ENCODE peak calls at places on chromosomes 5 and 9, in five cellular contexts. V, A, S, N and I are unnamed samples.

GRCh38 chr9:21670374-21670773 is 132.1 kb upstream of the MTAP start:
- DNase-seq in V (no peak), A (no peak), S (no peak), N (no peak), I (no peak)

GRCh38 chr5:170273968-170274710 is 23.4 kb downstream of the LCP2 start:
- DNase-seq in V (no peak), A (no peak), S (no peak), N (peak), I (no peak)

GRCh38 chr9:131334568-131335105 is 45.1 kb downstream of the PLPP7 start:
- DNase-seq in V (no peak), A (no peak), S (no peak), N (no peak), I (no peak)

GRCh38 chr5:20353481-20353880 is 365.5 kb upstream of the CDH18 start:
- DNase-seq in V (no peak), A (no peak), S (no peak), N (no peak), I (no peak)

GRCh38 chr5:73690015-73690414 is 64.0 kb downstream of the ARHGEF28 start:
- DNase-seq in V (no peak), A (no peak), S (no peak), N (no peak), I (no peak)

GRCh38 chr9:126784401-126784800 is 20.4 kb upstream of the ZBTB43 start:
- DNase-seq in V (no peak), A (no peak), S (no peak), N (no peak), I (no peak)

GRCh38 chr9:137665226-137665625 is 46.4 kb downstream of the EHMT1 start:
- DNase-seq in V (no peak), A (no peak), S (no peak), N (no peak), I (no peak)

GRCh38 chr5:151699071-151699901 is 12.6 kb upstream of the SPARC start:
- DNase-seq in V (no peak), A (peak), S (no peak), N (no peak), I (no peak)

GRCh38 chr5:68177676-68178075 is 37.9 kb upstream of the PIK3R1 start:
- DNase-seq in V (no peak), A (no peak), S (no peak), N (no peak), I (no peak)

GRCh38 chr5:111512026-111512405 is 319 bp downstream of the STARD4 start:
- DNase-seq in V (no peak), A (no peak), S (no peak), N (no peak), I (no peak)

GRCh38 chr9:93669116-93669957 is 93.0 kb downstream of the PHF2 start:
- DNase-seq in V (no peak), A (peak), S (no peak), N (peak), I (no peak)

GRCh38 chr5:66850354-66851075 is 254.3 kb downstream of the MAST4 start:
- DNase-seq in V (no peak), A (no peak), S (no peak), N (no peak), I (no peak)

GRCh38 chr5:120655828-120656435 is 191.8 kb downstream of the PRR16 start:
- DNase-seq in V (no peak), A (no peak), S (no peak), N (peak), I (no peak)

GRCh38 chr9:129206921-129207320 is 28.9 kb upstream of the IER5L start:
- DNase-seq in V (no peak), A (no peak), S (no peak), N (no peak), I (no peak)

GRCh38 chr5:154478752-154479159 is 729 bp upstream of the HAND1 start:
- DNase-seq in V (no peak), A (no peak), S (no peak), N (no peak), I (no peak)

GRCh38 chr9:95307538-95307937 is 10.0 kb downstream of the FANCC start:
- DNase-seq in V (no peak), A (no peak), S (no peak), N (no peak), I (no peak)

GRCh38 chr9:70484232-70485130 is 70.0 kb upstream of the KLF9 start:
- DNase-seq in V (no peak), A (no peak), S (no peak), N (peak), I (no peak)

GRCh38 chr9:70049236-70049635 is 5.6 kb downstream of the MAMDC2 start:
- DNase-seq in V (no peak), A (peak), S (no peak), N (no peak), I (no peak)

GRCh38 chr5:168931638-168932345 is 352.6 kb upstream of the PANK3 start:
- DNase-seq in V (no peak), A (no peak), S (no peak), N (no peak), I (no peak)

GRCh38 chr5:36855141-36855495 is 21.5 kb upstream of the NIPBL start:
- DNase-seq in V (no peak), A (no peak), S (no peak), N (no peak), I (no peak)

GRCh38 chr9:31790720-31791119 is 593.7 kb upstream of the ACO1 start:
- DNase-seq in V (no peak), A (no peak), S (no peak), N (no peak), I (no peak)

GRCh38 chr5:115179959-115180709 is 10.4 kb upstream of the TRIM36 start:
- DNase-seq in V (no peak), A (no peak), S (peak), N (peak), I (no peak)

GRCh38 chr5:91079037-91079436 is 304.1 kb downstream of the ARRDC3 start:
- DNase-seq in V (no peak), A (no peak), S (no peak), N (no peak), I (no peak)

GRCh38 chr5:105739732-105740131 is 1931.0 kb downstream of the EFNA5 start:
- DNase-seq in V (no peak), A (no peak), S (no peak), N (no peak), I (no peak)

GRCh38 chr9:135961811-135962695 is 880 bp upstream of the UBAC1 start:
- DNase-seq in V (no peak), A (no peak), S (no peak), N (no peak), I (no peak)

GRCh38 chr9:134972140-134972539 is 54.4 kb upstream of the FCN1 start:
- DNase-seq in V (no peak), A (peak), S (no peak), N (no peak), I (no peak)

GRCh38 chr9:83976372-83976771 is 3.6 kb downstream of the HNRNPK start:
- DNase-seq in V (no peak), A (no peak), S (no peak), N (no peak), I (no peak)

GRCh38 chr9:4238522-4238921 is 61.3 kb downstream of the GLIS3 start:
- DNase-seq in V (no peak), A (no peak), S (no peak), N (no peak), I (no peak)

GRCh38 chr9:127075592-127076380 is 46.6 kb downstream of the ANGPTL2 start:
- DNase-seq in V (no peak), A (no peak), S (no peak), N (no peak), I (no peak)

GRCh38 chr5:129973716-129974426 is 69.6 kb downstream of the CHSY3 start:
- DNase-seq in V (no peak), A (no peak), S (no peak), N (no peak), I (no peak)

GRCh38 chr5:1882337-1883119 is at the start of gene IRX4:
- DNase-seq in V (no peak), A (no peak), S (no peak), N (no peak), I (no peak)

GRCh38 chr5:156595132-156595787 is 254.8 kb upstream of the PPP1R2B start:
- DNase-seq in V (no peak), A (no peak), S (no peak), N (no peak), I (no peak)